ENCODE peak calls at places on chromosomes 11 and 22, in seven cellular contexts. E is stimulated activated CD8-positive, alpha-beta memory T cell treated with anti-CD3 and anti-CD28 coated beads, Interleukin-2, amount 100 ng/mL, for 48 hours; P is fibroblast of gingiva; T is naive thymus-derived CD4-positive, alpha-beta T cell; J is hippocampal formation; S is activated T-helper 1 cell treated with Interleukin-2 at 50 U/mL for 16 hours; F is GM12891. U is an unnamed sample.

GRCh38 chr22:24435861-24436351 is 8.5 kb downstream of the ADORA2A start:
- DNase-seq in E (no peak), P (no peak), T (no peak), J (no peak), S (no peak), F (no peak), U (no peak)

GRCh38 chr22:26447594-26448329 is 18.7 kb downstream of the ASPHD2 start:
- DNase-seq in E (no peak), P (no peak), T (no peak), J (peak), S (no peak), F (no peak), U (no peak)

GRCh38 chr11:113690619-113691569 is 15.2 kb downstream of the TMPRSS5 start:
- DNase-seq in E (no peak), P (peak), T (no peak), J (no peak), S (no peak), F (no peak), U (no peak)

GRCh38 chr11:61756452-61757212 is 4.2 kb downstream of the MYRF start:
- DNase-seq in E (no peak), P (no peak), T (no peak), J (no peak), S (peak), F (no peak), U (no peak)

GRCh38 chr22:43567691-43568308 is 156.0 kb downstream of the MPPED1 start:
- DNase-seq in E (no peak), P (no peak), T (no peak), J (no peak), S (no peak), F (no peak), U (no peak)

GRCh38 chr22:25783856-25784255 is 41.9 kb downstream of the MYO18B start:
- DNase-seq in E (no peak), P (no peak), T (no peak), J (no peak), S (no peak), F (no peak), U (no peak)

GRCh38 chr22:42367980-42368378 is 64.2 kb downstream of the NFAM1 start:
- DNase-seq in E (no peak), P (no peak), T (no peak), J (no peak), S (no peak), F (no peak), U (no peak)

GRCh38 chr11:43779306-43779705 is 98.8 kb downstream of the HSD17B12 start:
- DNase-seq in E (no peak), P (no peak), T (no peak), J (no peak), S (no peak), F (no peak), U (no peak)

GRCh38 chr22:50267591-50268390 is 2.4 kb downstream of the MAPK11 start:
- DNase-seq in E (peak), P (peak), T (peak), J (no peak), S (peak), F (peak), U (peak)

GRCh38 chr22:23705358-23705757 is 14.5 kb downstream of the RGL4 start:
- DNase-seq in E (no peak), P (no peak), T (no peak), J (no peak), S (no peak), F (no peak), U (no peak)

GRCh38 chr11:1513326-1514296 is 27.0 kb upstream of the MOB2 start:
- DNase-seq in E (no peak), P (no peak), T (no peak), J (no peak), S (no peak), F (no peak), U (no peak)

GRCh38 chr11:43508511-43508918 is 149.8 kb downstream of the TTC17 start:
- DNase-seq in E (no peak), P (peak), T (no peak), J (no peak), S (no peak), F (no peak), U (no peak)

GRCh38 chr11:116881153-116881552 is 43.7 kb upstream of the APOA1 start:
- DNase-seq in E (no peak), P (peak), T (no peak), J (peak), S (no peak), F (no peak), U (no peak)